ENCODE peak calls at places on chromosomes 16 and 17, in four cellular contexts. T, D, L and U are unnamed samples.

GRCh38 chr17:76841776-76842405 is 26.3 kb upstream of the MGAT5B start:
- DNase-seq in T (no peak), D (no peak), L (no peak), U (no peak)

GRCh38 chr17:29195465-29196081 is 15.4 kb upstream of the MYO18A start:
- DNase-seq in T (no peak), D (no peak), L (no peak), U (no peak)

GRCh38 chr17:7626956-7627249 is 718 bp downstream of the SAT2 start:
- DNase-seq in T (no peak), D (no peak), L (no peak), U (no peak)

GRCh38 chr17:50203086-50203485 is 1.7 kb upstream of the COL1A1 start:
- DNase-seq in T (no peak), D (no peak), L (no peak), U (no peak)

GRCh38 chr16:84754353-84754856 is 54.6 kb downstream of the USP10 start:
- DNase-seq in T (peak; percentile 71), D (peak; percentile 67), L (peak; percentile 81), U (peak; percentile 49)

GRCh38 chr16:3000540-3000939 is 12.2 kb upstream of the CLDN9 start:
- DNase-seq in T (no peak), D (no peak), L (no peak), U (no peak)

GRCh38 chr17:50239913-50240312 is 34.4 kb upstream of the TMEM92 start:
- DNase-seq in T (no peak), D (no peak), L (no peak), U (no peak)

GRCh38 chr16:72189865-72190371 is 18.0 kb upstream of the PMFBP1 start:
- DNase-seq in T (no peak), D (no peak), L (no peak), U (no peak)

GRCh38 chr16:48276102-48276501 is 28.8 kb upstream of the ABCC11 start:
- DNase-seq in T (no peak), D (no peak), L (peak; percentile 87), U (no peak)